ENCODE peak calls at places on chromosomes 12 and 14, in five cellular contexts. G is H1, O is SK-N-SH, P is HCT116, Y is GM12878. K is an unnamed sample.

GRCh38 chr12:115096673-115097349 is 412.8 kb upstream of the TBX3 start:
- DNase-seq in G (no peak), O (peak), P (no peak), Y (no peak), K (no peak)

GRCh38 chr14:103107941-103108748 is 13.6 kb downstream of the EXOC3L4 start:
- DNase-seq in G (no peak), O (no peak), P (no peak), Y (no peak), K (no peak)

GRCh38 chr12:31298510-31298904 is 27.4 kb downstream of the SINHCAF start:
- DNase-seq in G (no peak), O (no peak), P (no peak), Y (peak), K (no peak)

GRCh38 chr12:70049596-70050360 is 193.5 kb upstream of the CNOT2 start:
- DNase-seq in G (no peak), O (no peak), P (peak), Y (peak), K (peak)

GRCh38 chr12:69655616-69656336 is 43.3 kb downstream of the BEST3 start:
- DNase-seq in G (no peak), O (no peak), P (no peak), Y (no peak), K (peak)

GRCh38 chr14:84409435-84409834 is 1120.5 kb upstream of the FLRT2 start:
- DNase-seq in G (no peak), O (no peak), P (no peak), Y (no peak), K (no peak)

GRCh38 chr12:51247523-51248206 is 9.0 kb downstream of the DAZAP2 start:
- DNase-seq in G (no peak), O (no peak), P (no peak), Y (no peak), K (no peak)

GRCh38 chr12:32545413-32545970 is 133.6 kb upstream of the DNM1L start:
- DNase-seq in G (no peak), O (no peak), P (no peak), Y (no peak), K (no peak)

GRCh38 chr12:131007794-131008460 is 54.2 kb downstream of the ADGRD1 start:
- DNase-seq in G (no peak), O (no peak), P (no peak), Y (no peak), K (no peak)

GRCh38 chr12:32483499-32483898 is 84.1 kb downstream of the FGD4 start:
- DNase-seq in G (no peak), O (no peak), P (no peak), Y (no peak), K (no peak)

GRCh38 chr14:56120091-56120632 is 2.0 kb downstream of the PELI2 start:
- DNase-seq in G (no peak), O (peak), P (no peak), Y (no peak), K (peak)

GRCh38 chr12:42716521-42716920 is 127.0 kb upstream of the PRICKLE1 start:
- DNase-seq in G (no peak), O (no peak), P (no peak), Y (no peak), K (no peak)

GRCh38 chr12:95634622-95635621 is 83.6 kb upstream of the USP44 start:
- DNase-seq in G (no peak), O (no peak), P (no peak), Y (no peak), K (peak)

GRCh38 chr14:54622189-54622958 is 55.4 kb downstream of the SAMD4A start:
- DNase-seq in G (no peak), O (no peak), P (no peak), Y (peak), K (no peak)

GRCh38 chr14:104302794-104303405 is 164.5 kb downstream of the KIF26A start:
- DNase-seq in G (no peak), O (no peak), P (no peak), Y (no peak), K (no peak)

GRCh38 chr12:79452906-79453305 is 237.9 kb downstream of the PAWR start:
- DNase-seq in G (no peak), O (no peak), P (no peak), Y (no peak), K (no peak)

GRCh38 chr14:35155962-35156361 is 33.6 kb downstream of the PRORP start:
- DNase-seq in G (no peak), O (peak), P (no peak), Y (no peak), K (no peak)

GRCh38 chr12:65123435-65124063 is 2.4 kb upstream of the WIF1 start:
- DNase-seq in G (no peak), O (peak), P (no peak), Y (peak), K (peak)
- TF ChIP-seq JUND in G (no peak), O (no peak), P (no peak), Y (no peak), K (no peak)

GRCh38 chr14:33897382-33897781 is 53.5 kb downstream of the EGLN3 start:
- DNase-seq in G (no peak), O (no peak), P (no peak), Y (no peak), K (no peak)

GRCh38 chr14:33900706-33901105 is 50.2 kb downstream of the EGLN3 start:
- DNase-seq in G (no peak), O (no peak), P (no peak), Y (no peak), K (no peak)

GRCh38 chr14:33901429-33902155 is 49.3 kb downstream of the EGLN3 start:
- DNase-seq in G (no peak), O (no peak), P (no peak), Y (no peak), K (no peak)

GRCh38 chr14:33897878-33898535 is 52.9 kb downstream of the EGLN3 start:
- DNase-seq in G (no peak), O (no peak), P (no peak), Y (no peak), K (peak)

DNA sequence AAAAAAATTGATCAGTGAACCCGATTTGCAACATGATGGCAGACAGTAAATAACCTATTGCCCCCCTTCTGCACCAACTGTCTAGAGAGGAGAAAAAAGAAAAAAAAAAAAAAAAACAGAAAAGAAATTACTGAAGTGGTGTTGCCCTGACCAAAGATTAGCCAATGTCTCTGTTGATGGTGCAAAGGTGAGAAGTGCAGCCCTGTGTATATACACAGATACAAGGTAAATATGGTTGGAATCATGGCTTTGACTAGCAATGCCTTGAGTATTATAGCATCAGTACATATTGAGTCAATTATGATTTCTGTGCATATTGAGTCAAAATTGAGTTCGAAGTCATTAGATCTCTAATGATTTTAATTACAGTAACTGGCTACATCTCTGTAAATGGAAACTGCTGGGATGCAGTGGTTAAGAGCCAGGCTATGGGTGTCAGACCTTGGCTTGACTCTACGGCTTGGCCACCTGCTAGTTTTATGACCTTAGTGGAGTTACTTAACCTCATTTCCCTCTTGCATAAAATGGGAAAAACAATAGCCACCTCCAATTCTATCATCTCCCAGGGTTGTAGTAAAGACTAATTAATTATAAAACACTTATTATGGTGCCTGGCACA is 51.0 kb downstream of the EGLN3 start:
- DNase-seq in G (no peak), O (no peak), P (no peak), Y (no peak), K (no peak)
- TF ChIP-seq JUND in G (no peak), O (no peak), P (no peak), Y (no peak), K (no peak)

GRCh38 chr12:123903301-123904065 is 69.1 kb downstream of the CCDC92 start:
- DNase-seq in G (no peak), O (no peak), P (no peak), Y (no peak), K (no peak)

GRCh38 chr12:123898673-123899072 is 74.0 kb downstream of the CCDC92 start:
- DNase-seq in G (no peak), O (no peak), P (no peak), Y (no peak), K (no peak)

GRCh38 chr12:123902821-123903220 is 69.8 kb downstream of the CCDC92 start:
- DNase-seq in G (no peak), O (no peak), P (no peak), Y (no peak), K (no peak)

GRCh38 chr12:123899368-123899767 is 73.3 kb downstream of the CCDC92 start:
- DNase-seq in G (no peak), O (no peak), P (no peak), Y (no peak), K (no peak)

DNA sequence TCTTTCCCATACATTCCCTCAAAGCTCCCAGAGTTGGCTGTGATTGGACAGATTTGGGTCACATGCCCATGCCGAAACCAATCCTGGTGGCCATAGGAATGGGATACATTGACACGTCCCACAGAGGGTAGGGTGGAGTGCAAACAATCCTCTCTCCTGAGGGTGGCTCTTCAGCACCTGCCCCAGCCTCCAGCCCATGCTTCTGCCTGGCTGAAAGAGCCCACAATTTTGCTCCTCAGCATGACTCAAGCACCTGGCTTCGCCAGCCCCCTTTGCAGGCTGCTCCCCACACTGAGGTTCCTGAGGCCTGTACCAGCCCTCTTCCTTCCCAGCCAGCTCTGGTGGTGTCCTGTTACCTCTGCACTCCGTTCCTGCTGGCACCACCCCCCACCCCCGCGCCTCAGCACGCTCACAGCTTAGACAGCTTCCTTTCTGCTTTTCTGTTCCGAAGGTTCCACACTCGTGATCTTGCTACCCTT is 71.7 kb downstream of the CCDC92 start:
- DNase-seq in G (no peak), O (no peak), P (no peak), Y (no peak), K (no peak)
- TF ChIP-seq JUND in G (no peak), O (no peak), P (no peak), Y (no peak), K (no peak)

GRCh38 chr14:83120187-83120586 is 1586.5 kb upstream of the SEL1L start:
- DNase-seq in G (no peak), O (no peak), P (no peak), Y (no peak), K (no peak)
- TF ChIP-seq JUND in G (no peak), O (no peak), P (no peak), Y (no peak), K (no peak)

DNA sequence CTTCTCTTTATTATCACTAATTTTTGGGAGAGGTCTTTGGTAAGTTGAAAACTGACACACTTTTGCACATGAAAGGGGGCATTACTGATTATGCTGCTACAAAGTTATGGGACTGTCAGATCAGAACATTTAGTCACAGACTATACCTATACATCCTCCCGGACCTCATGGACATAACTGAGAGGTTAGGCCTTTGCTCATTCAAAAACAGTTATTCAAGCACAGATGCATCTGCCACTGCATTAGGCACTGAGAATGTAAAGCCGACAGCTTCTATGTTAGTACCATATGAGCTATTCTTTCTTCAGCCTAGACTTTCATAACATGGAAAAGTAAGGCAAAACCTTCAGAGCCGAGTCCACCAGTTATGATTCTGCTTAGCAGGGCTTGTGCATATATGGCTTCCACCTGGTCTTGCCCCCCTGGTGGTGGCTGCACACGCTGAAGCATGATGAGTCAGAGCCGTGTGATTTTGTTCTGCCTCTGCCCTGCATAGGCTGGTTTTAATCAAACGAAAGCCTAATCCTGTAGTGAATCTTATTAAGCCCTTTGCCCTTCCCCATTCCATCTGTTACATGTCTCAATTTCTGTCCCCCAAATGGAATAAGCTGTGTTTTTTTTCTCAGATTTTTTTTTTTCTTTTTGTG is 21.8 kb upstream of the RNU6-8 start:
- DNase-seq in G (no peak), O (peak), P (no peak), Y (no peak), K (no peak)
- TF ChIP-seq JUND in G (peak), O (peak), P (peak), Y (no peak), K (no peak)

DNA sequence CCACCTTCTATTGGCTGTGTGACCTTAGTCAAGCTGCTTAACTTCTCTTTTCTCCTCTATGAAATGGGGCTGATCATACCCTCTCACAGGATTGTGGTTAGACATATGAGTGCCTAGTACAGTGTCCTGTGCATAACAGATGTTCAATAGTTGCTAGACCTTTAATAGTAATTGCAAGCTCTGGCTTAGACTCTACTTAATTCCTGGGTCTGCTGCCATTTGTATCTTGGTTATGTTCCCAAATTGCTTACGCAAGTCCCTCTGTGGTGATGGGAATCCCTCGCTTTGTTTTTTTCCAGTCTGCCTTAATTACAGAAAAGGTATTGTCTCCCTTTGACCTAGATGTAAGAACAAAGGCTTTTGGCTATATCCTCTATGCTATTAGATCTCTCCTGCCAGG is 15.1 kb downstream of the SUDS3 start:
- DNase-seq in G (no peak), O (no peak), P (no peak), Y (no peak), K (no peak)
- TF ChIP-seq JUND in G (no peak), O (no peak), P (no peak), Y (no peak), K (no peak)

GRCh38 chr12:92759634-92760268 is 57.0 kb downstream of the PLEKHG7 start:
- DNase-seq in G (no peak), O (no peak), P (peak), Y (no peak), K (peak)
- TF ChIP-seq JUND in G (no peak), O (peak), P (peak), Y (no peak), K (no peak)